ENCODE peak calls at places on chromosomes 1 and 21, in eight cellular contexts. V is ascending aorta, S is aorta, G is A549, J is spleen, X is A673, U is psoas muscle, F is OCI-LY7. T is an unnamed sample.

GRCh38 chr21:32520885-32521735 is 64.2 kb downstream of the TCP10L start:
- DNase-seq in V (no peak), S (peak; percentile 94), G (peak; percentile 28), J (peak; percentile 84), X (peak; percentile 94), U (peak; percentile 91), F (no peak), T (peak; percentile 96)

GRCh38 chr1:209747580-209748262 is 8.1 kb upstream of the TRAF3IP3 start:
- DNase-seq in V (peak; percentile 81), S (peak; percentile 94), G (peak; percentile 97), J (peak; percentile 97), X (peak; percentile 72), U (peak; percentile 95), F (peak; percentile 53), T (peak; percentile 95)

GRCh38 chr1:119453021-119453420 is 38.1 kb downstream of the HSD3B2 start:
- DNase-seq in V (no peak), S (no peak), G (no peak), J (no peak), X (no peak), U (no peak), F (no peak), T (no peak)

GRCh38 chr1:215529571-215529970 is 37.5 kb upstream of the KCTD3 start:
- DNase-seq in V (no peak), S (no peak), G (no peak), J (no peak), X (no peak), U (no peak), F (no peak), T (no peak)

GRCh38 chr21:38639782-38640750 is 141.8 kb upstream of the ERG start:
- DNase-seq in V (no peak), S (no peak), G (no peak), J (no peak), X (no peak), U (no peak), F (no peak), T (no peak)

GRCh38 chr1:243435824-243436223 is 180.0 kb downstream of the SDCCAG8 start:
- DNase-seq in V (no peak), S (no peak), G (no peak), J (no peak), X (no peak), U (no peak), F (no peak), T (no peak)

GRCh38 chr1:1680031-1680911 is 12.3 kb downstream of the SLC35E2B start:
- DNase-seq in V (no peak), S (peak; percentile 77), G (no peak), J (peak; percentile 74), X (no peak), U (peak; percentile 50), F (no peak), T (no peak)

GRCh38 chr1:218371927-218372672 is 27.0 kb downstream of the TGFB2 start:
- DNase-seq in V (no peak), S (no peak), G (no peak), J (no peak), X (no peak), U (no peak), F (no peak), T (no peak)

GRCh38 chr1:3211996-3212395 is 143.0 kb downstream of the PRDM16 start:
- DNase-seq in V (no peak), S (no peak), G (no peak), J (no peak), X (no peak), U (no peak), F (no peak), T (no peak)

GRCh38 chr1:10694274-10694632 is 102.2 kb downstream of the CASZ1 start:
- DNase-seq in V (no peak), S (no peak), G (peak; percentile 35), J (no peak), X (peak; percentile 57), U (no peak), F (peak; percentile 69), T (no peak)

GRCh38 chr1:154751690-154752089 is 118.4 kb downstream of the KCNN3 start:
- DNase-seq in V (no peak), S (no peak), G (no peak), J (no peak), X (no peak), U (no peak), F (no peak), T (no peak)

GRCh38 chr21:39661740-39662139 is 49.0 kb downstream of the B3GALT5 start:
- DNase-seq in V (no peak), S (no peak), G (no peak), J (no peak), X (no peak), U (no peak), F (no peak), T (peak; percentile 42)

GRCh38 chr1:165639821-165640623 is 9.0 kb downstream of the MGST3 start:
- DNase-seq in V (no peak), S (no peak), G (no peak), J (no peak), X (no peak), U (no peak), F (no peak), T (no peak)

GRCh38 chr1:223137402-223138100 is 5.5 kb downstream of the TLR5 start:
- DNase-seq in V (no peak), S (no peak), G (peak; percentile 30), J (no peak), X (peak; percentile 75), U (no peak), F (no peak), T (peak; percentile 73)

GRCh38 chr21:25565272-25566199 is 41.7 kb downstream of the MRPL39 start:
- DNase-seq in V (no peak), S (no peak), G (no peak), J (no peak), X (no peak), U (no peak), F (no peak), T (no peak)

GRCh38 chr1:52504720-52505119 is 48.2 kb downstream of the TUT4 start:
- DNase-seq in V (no peak), S (no peak), G (no peak), J (no peak), X (no peak), U (no peak), F (no peak), T (no peak)

GRCh38 chr1:68954841-68955240 is 458.0 kb upstream of the DEPDC1 start:
- DNase-seq in V (no peak), S (no peak), G (no peak), J (no peak), X (peak; percentile 28), U (no peak), F (no peak), T (no peak)

DNA sequence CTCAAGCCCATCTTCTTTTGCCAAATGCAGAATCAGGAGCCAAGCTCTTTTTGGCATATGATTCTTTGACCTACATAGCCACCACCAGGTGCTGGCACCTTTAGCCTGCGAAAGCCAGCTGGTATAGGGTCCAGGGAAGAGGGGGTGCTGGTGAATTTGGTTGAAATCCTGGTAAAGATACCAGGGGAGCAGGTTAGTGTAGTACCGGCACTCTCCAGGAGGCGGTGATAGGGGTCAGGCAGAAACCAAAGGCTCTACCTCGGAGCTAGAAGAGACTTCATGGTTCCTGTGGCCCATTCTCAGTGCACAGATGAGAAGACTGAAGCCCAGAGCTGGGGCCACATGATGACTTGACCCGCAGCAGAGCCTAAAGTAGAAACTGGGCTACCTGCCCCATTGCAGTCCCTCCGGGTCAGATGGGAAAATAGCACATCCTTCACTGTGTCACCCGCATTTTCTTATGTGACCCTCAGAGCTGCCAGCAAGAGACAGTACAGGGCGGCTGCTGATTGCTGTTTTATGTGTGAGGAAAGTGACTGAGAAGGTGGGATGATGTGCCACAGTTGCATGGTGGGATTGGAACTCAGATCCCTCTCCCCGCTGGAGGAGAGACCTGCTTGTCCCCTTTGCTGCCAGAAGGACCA is 36.0 kb upstream of the IL19 start:
- DNase-seq in V (no peak), S (peak; percentile 83), G (peak; percentile 43), J (peak; percentile 85), X (peak; percentile 45), U (peak; percentile 71), F (peak; percentile 67), T (no peak)
- H3K4me1 ChIP-seq in V (no peaks in the 10 kb centered on the region), S (no peaks in the 10 kb centered on the region), G (peaks cover 6% of the 10 kb centered on the region), J (peaks cover 83% of the 10 kb centered on the region), X (no peaks in the 10 kb centered on the region), U (peaks cover 7% of the 10 kb centered on the region), F (peaks cover 17% of the 10 kb centered on the region), T (peaks cover 50% of the 10 kb centered on the region)

GRCh38 chr1:160428053-160428452 is 27.7 kb downstream of the VANGL2 start:
- DNase-seq in V (no peak), S (no peak), G (no peak), J (no peak), X (no peak), U (no peak), F (no peak), T (no peak)

GRCh38 chr1:160429125-160429551 is 28.8 kb downstream of the VANGL2 start:
- DNase-seq in V (no peak), S (no peak), G (no peak), J (no peak), X (no peak), U (no peak), F (no peak), T (no peak)

GRCh38 chr1:160429702-160430535 is 29.6 kb downstream of the VANGL2 start:
- DNase-seq in V (no peak), S (no peak), G (no peak), J (no peak), X (no peak), U (no peak), F (peak; percentile 32), T (no peak)

GRCh38 chr1:160427625-160428024 is 27.3 kb downstream of the VANGL2 start:
- DNase-seq in V (no peak), S (no peak), G (no peak), J (no peak), X (no peak), U (no peak), F (no peak), T (no peak)

GRCh38 chr1:160428655-160429054 is 28.3 kb downstream of the VANGL2 start:
- DNase-seq in V (no peak), S (no peak), G (peak; percentile 55), J (no peak), X (peak; percentile 68), U (no peak), F (peak; percentile 81), T (no peak)
- H3K27ac ChIP-seq in V (no peak overlapping the region), S (no peak overlapping the region), G (no peak overlapping the region), J (peak overlapping the region; percentile 86), X (no peak overlapping the region), U (no peak overlapping the region), F (peak overlapping the region; percentile 87), T (no peak overlapping the region)

GRCh38 chr1:8698937-8699447 is 118.4 kb downstream of the RERE start:
- DNase-seq in V (no peak), S (no peak), G (no peak), J (no peak), X (no peak), U (no peak), F (no peak), T (no peak)
- H3K4me1 ChIP-seq in V (peaks cover 4% of the 10 kb centered on the region), S (no peaks in the 10 kb centered on the region), G (peaks cover 40% of the 10 kb centered on the region), J (peaks cover 75% of the 10 kb centered on the region), X (peaks cover 41% of the 10 kb centered on the region), U (peaks cover 42% of the 10 kb centered on the region), F (peaks cover 32% of the 10 kb centered on the region), T (no peaks in the 10 kb centered on the region)

DNA sequence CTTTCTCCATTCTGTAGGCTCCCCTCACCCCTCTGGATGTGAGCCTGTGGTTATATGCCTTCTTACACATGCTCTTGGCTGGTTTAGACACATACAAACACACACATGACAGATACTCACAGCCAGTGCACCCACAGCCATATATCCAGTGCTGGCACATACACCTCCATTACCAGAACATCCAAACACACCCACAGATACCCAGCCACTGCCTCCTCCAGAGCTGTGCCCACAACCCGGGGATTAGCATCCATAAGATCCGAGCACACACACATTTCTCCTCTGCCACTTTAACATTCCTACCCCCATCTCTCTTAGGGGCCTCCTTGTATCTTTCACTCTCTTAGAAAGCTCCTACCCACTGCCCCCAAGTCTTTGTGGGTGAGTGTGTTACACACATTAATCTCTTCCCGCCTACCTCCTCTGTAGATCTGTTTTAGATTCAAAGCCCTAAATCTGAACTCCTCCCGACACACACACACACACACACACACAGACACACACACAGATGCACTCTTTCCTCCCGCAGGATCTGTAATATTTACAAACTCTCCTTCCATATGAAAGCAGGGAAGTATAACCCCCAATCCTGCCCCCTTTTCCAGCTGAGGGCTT is 4.0 kb downstream of the PEA15 start:
- DNase-seq in V (no peak), S (no peak), G (no peak), J (no peak), X (no peak), U (no peak), F (no peak), T (no peak)
- H3K27ac ChIP-seq in V (peak overlapping the region; percentile 94), S (peak overlapping the region; percentile 7), G (no peak overlapping the region), J (peak overlapping the region; percentile 93), X (peak overlapping the region; percentile 19), U (peak overlapping the region; percentile 92), F (no peak overlapping the region), T (peak overlapping the region; percentile 95)

T was measured in right atrium auricular region.